ENCODE peak calls at places on chromosomes 16 and 17, in four cellular contexts. K is neural progenitor cell, B is colonic mucosa, I is AG09309. L is an unnamed sample.
A peak's percentile ranks its signal among the peaks of the same experiment; 100 is the strongest.

GRCh38 chr16:6165330-6165984 is 1067.9 kb upstream of the EEF2KMT start:
- DNase-seq in K (peak; percentile 34), B (no peak), I (no peak), L (no peak)

GRCh38 chr16:4052801-4053662 is 63.2 kb downstream of the ADCY9 start:
- DNase-seq in K (no peak), B (peak; percentile 67), I (peak; percentile 42), L (peak; percentile 64)

GRCh38 chr17:81291662-81292061 is 3.4 kb downstream of the SLC38A10 start:
- DNase-seq in K (peak; percentile 71), B (peak; percentile 86), I (no peak), L (no peak)

GRCh38 chr17:63983326-63983725 is 10.6 kb upstream of the SCN4A start:
- DNase-seq in K (no peak), B (no peak), I (no peak), L (no peak)

GRCh38 chr17:76718516-76718915 is 7.8 kb upstream of the MXRA7 start:
- DNase-seq in K (no peak), B (no peak), I (no peak), L (no peak)

GRCh38 chr16:3735541-3735940 is 18.2 kb upstream of the TRAP1 start:
- DNase-seq in K (no peak), B (no peak), I (no peak), L (no peak)

GRCh38 chr17:47987240-47987835 is 16.4 kb downstream of the CDK5RAP3 start:
- DNase-seq in K (peak; percentile 91), B (no peak), I (no peak), L (no peak)

GRCh38 chr17:47694818-47695663 is 1.1 kb downstream of the TBKBP1 start:
- DNase-seq in K (peak; percentile 45), B (peak; percentile 41), I (no peak), L (no peak)

GRCh38 chr17:45428954-45429337 is 3.7 kb downstream of the ARHGAP27 start:
- DNase-seq in K (no peak), B (no peak), I (no peak), L (no peak)

GRCh38 chr17:3766783-3767182 is 34.2 kb downstream of the ITGAE start:
- DNase-seq in K (no peak), B (no peak), I (no peak), L (no peak)

DNA sequence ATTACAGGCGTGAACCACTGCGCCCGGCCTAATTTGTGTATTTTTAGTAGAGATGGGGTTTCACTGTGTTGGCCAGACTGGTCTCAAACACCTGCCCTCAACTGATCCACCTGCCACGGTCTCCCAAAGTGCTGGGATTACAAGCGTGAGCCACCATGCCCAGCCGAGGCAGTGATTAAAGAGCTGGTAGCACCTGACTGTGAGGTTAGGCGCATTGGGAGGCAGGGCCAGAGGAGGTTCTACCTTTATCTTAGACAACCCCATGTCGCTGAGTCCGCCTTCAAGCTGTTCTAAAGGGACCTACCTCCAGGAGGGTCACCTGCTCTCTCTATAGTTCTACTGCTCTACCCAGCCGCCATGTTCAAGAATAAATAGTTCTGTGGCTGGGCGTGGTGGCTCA is 8.1 kb downstream of the RSL1D1 start:
- DNase-seq in K (no peak), B (no peak), I (no peak), L (no peak)
- TF ChIP-seq CTCF in K (no peak), B (no peak), I (no peak), L (no peak)

DNA sequence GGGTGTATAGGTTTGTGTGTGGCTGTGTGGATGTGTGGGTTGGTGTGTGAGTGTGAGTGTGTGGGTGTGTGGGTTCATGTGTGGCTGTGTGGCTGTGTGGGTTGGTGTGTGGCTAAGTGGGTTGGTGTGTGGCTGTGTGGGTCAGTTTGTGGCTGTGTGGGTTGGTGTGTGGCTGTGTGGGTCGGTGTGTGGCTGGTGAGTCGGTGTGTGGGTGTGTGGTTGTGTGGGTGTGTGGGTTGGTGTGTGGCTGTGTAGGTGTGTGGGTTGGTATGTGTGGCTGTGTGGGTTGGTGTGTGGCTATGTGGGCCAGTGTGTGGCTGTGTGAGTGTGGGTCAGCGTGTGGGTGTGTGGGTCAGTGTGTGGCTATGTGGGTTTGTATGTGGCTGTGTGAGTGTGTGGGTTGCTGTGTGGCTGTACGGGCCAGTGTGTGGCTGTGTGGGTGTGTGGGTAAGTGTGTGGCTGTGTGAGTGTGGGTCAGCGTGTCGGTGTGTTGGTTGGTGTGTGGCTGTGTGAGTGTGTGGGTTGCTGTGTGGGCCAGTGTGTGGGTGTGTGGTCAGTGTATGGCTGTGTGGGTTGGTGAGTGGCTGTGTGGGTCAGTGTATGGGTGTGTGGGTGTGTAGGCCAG is 238.8 kb upstream of the ZFHX3 start:
- DNase-seq in K (no peak), B (no peak), I (no peak), L (no peak)
- H3K4me3 ChIP-seq in K (no peak overlapping the region), B (no peak overlapping the region), I (no peak overlapping the region), L (no peak overlapping the region)

GRCh38 chr17:7842380-7842949 is 8.4 kb downstream of the KDM6B start:
- DNase-seq in K (peak; percentile 45), B (peak; percentile 74), I (no peak), L (no peak)

GRCh38 chr17:7842950-7843535 is 9.0 kb downstream of the KDM6B start:
- DNase-seq in K (peak; percentile 54), B (peak; percentile 76), I (no peak), L (no peak)

GRCh38 chr17:7840875-7841274 is 6.9 kb downstream of the KDM6B start:
- DNase-seq in K (no peak), B (no peak), I (no peak), L (no peak)

GRCh38 chr17:7841309-7841621 is 7.2 kb downstream of the KDM6B start:
- DNase-seq in K (no peak), B (no peak), I (no peak), L (no peak)

DNA sequence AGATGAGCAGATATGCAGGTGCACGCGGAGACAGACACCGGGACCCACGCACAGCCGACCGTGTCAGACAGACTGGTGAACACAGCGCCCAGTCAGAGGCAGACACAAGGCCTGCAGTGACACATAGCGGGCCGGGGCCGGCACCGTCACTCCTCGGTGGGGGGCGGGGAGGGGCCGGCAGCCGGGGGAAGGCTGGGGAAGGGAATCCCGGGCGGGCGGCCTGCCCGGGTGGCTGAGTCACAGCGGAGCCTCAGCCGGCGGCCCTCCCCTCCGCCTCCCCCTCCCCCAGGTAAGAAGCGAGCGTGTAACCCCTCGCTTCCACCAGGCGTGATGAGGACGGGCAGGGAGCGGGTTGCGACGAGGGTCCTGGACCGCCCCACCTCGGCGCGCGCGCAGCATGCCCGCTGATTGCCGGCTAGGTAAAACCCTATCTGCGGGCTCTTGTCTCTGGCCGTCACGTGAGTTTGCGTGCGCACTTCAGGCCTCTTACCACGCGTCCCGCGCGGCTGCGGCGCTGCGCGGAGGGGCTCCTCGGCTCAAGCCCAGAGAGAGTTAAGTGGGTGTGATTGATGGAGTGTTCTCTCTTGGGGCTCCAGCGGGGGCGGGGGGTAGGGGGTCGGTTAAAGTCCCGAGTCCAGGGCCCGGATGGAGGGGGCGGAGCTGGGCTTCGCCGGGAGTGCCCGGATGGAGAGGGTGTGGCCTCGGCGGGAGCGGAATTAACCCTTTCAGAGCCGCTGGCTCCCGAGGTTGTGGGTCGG is 7.8 kb downstream of the KDM6B start:
- DNase-seq in K (peak; percentile 96), B (peak; percentile 94), I (no peak), L (no peak)
- TF ChIP-seq CTCF in K (peak; percentile 9), B (no peak), I (peak; percentile 22), L (peak; percentile 12)

GRCh38 chr16:72848759-72849664 is 198.9 kb downstream of the ZFHX3 start:
- DNase-seq in K (peak; percentile 26), B (peak; percentile 81), I (peak; percentile 71), L (peak; percentile 50)
- H3K4me3 ChIP-seq in K (no peak overlapping the region), B (no peak overlapping the region), I (no peak overlapping the region), L (no peak overlapping the region)

GRCh38 chr16:48334325-48334724 is 50.9 kb downstream of the SIAH1 start:
- DNase-seq in K (peak; percentile 8), B (no peak), I (no peak), L (no peak)
- TF ChIP-seq CTCF in K (peak; percentile 37), B (no peak), I (no peak), L (no peak)

DNA sequence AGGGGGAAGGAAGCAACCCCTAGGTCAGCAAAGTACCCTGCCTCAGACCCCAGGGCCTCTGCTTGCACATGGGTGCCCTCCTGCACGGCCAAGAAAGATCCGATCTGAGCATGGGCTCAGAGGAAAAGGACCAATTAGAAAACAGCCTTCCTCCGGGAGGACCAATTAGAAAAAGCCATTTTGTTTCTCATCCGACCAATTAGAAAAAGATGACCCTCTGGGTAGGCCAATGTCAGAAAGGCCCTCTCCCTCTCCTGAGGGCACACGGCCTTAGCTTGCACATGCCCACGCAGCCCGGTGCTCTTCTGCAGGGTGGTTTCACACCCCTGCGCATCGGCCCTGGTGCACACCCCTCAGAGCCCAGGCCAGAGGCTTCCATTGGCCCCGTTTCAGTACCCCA is 5.1 kb upstream of the CISD3 start:
- DNase-seq in K (no peak), B (no peak), I (no peak), L (no peak)
- H3K4me3 ChIP-seq in K (no peak overlapping the region), B (no peak overlapping the region), I (no peak overlapping the region), L (no peak overlapping the region)

DNA sequence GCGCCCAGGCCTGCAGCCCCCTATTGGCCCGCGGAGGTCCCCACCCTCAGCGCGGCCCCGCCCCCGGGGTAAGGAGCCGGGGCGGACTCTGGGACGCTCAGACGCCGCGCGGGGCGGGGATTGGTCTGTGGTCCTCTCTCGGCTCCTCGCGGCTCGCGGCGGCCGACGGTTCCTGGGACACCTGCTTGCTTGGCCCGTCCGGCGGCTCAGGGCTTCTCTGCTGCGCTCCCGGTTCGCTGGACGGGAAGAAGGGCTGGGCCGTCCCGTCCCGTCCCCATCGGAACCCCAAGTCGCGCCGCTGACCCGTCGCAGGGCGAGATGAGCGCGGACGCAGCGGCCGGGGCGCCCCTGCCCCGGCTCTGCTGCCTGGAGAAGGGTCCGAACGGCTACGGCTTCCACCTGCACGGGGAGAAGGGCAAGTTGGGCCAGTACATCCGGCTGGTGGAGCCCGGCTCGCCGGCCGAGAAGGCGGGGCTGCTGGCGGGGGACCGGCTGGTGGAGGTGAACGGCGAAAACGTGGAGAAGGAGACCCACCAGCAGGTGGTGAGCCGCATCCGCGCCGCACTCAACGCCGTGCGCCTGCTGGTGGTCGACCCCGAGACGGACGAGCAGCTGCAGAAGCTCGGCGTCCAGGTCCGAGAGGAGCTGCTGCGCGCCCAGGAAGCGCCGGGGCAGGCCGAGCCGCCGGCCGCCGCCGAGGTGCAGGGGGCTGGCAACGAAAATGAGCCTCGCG is at the start of gene NHERF1:
- DNase-seq in K (peak; percentile 98), B (peak; percentile 96), I (peak; percentile 55), L (peak; percentile 66)
- TF ChIP-seq CTCF in K (peak; percentile 42), B (no peak), I (peak; percentile 18), L (peak; percentile 16)